ENCODE peak calls at places on chromosomes 5 and 9, in seven cellular contexts. One of them, this sample, is unnamed.

GRCh38 chr5:147690595-147690994 is 91.9 kb downstream of the JAKMIP2 start:
- DNase-seq in nephron progenitor cell: no peak
- DNase-seq in fibroblast of the aortic adventitia: no peak
- DNase-seq in tibial nerve: no peak
- DNase-seq in GM06990: no peak
- DNase-seq in ovary: no peak
- DNase-seq in mesothelial cell of epicardium: no peak
- DNase-seq in this sample: no peak

GRCh38 chr9:116870566-116870965 is 183.5 kb downstream of the TRIM32 start:
- DNase-seq in nephron progenitor cell: no peak
- DNase-seq in fibroblast of the aortic adventitia: no peak
- DNase-seq in tibial nerve: no peak
- DNase-seq in GM06990: no peak
- DNase-seq in ovary: no peak
- DNase-seq in mesothelial cell of epicardium: no peak
- DNase-seq in this sample: no peak

GRCh38 chr5:38536968-38537367 is 19.5 kb downstream of the LIFR start:
- DNase-seq in nephron progenitor cell: no peak
- DNase-seq in fibroblast of the aortic adventitia: no peak
- DNase-seq in tibial nerve: no peak
- DNase-seq in GM06990: no peak
- DNase-seq in ovary: no peak
- DNase-seq in mesothelial cell of epicardium: no peak
- DNase-seq in this sample: no peak

GRCh38 chr9:32294051-32294600 is 90.3 kb upstream of the ACO1 start:
- DNase-seq in nephron progenitor cell: no peak
- DNase-seq in fibroblast of the aortic adventitia: peak; percentile 2
- DNase-seq in tibial nerve: no peak
- DNase-seq in GM06990: no peak
- DNase-seq in ovary: no peak
- DNase-seq in mesothelial cell of epicardium: no peak
- DNase-seq in this sample: no peak

GRCh38 chr5:37658440-37658839 is 181.4 kb downstream of the GDNF start:
- DNase-seq in nephron progenitor cell: no peak
- DNase-seq in fibroblast of the aortic adventitia: no peak
- DNase-seq in tibial nerve: no peak
- DNase-seq in GM06990: no peak
- DNase-seq in ovary: no peak
- DNase-seq in mesothelial cell of epicardium: no peak
- DNase-seq in this sample: no peak

GRCh38 chr9:22921742-22922141 is 475.1 kb downstream of the DMRTA1 start:
- DNase-seq in nephron progenitor cell: no peak
- DNase-seq in fibroblast of the aortic adventitia: no peak
- DNase-seq in tibial nerve: no peak
- DNase-seq in GM06990: no peak
- DNase-seq in ovary: no peak
- DNase-seq in mesothelial cell of epicardium: no peak
- DNase-seq in this sample: no peak

GRCh38 chr9:78756813-78757510 is 460.0 kb downstream of the PSAT1 start:
- DNase-seq in nephron progenitor cell: no peak
- DNase-seq in fibroblast of the aortic adventitia: no peak
- DNase-seq in tibial nerve: no peak
- DNase-seq in GM06990: peak; percentile 12
- DNase-seq in ovary: no peak
- DNase-seq in mesothelial cell of epicardium: no peak
- DNase-seq in this sample: no peak

GRCh38 chr9:76257224-76257794 is 136.9 kb downstream of the RFK start:
- DNase-seq in nephron progenitor cell: no peak
- DNase-seq in fibroblast of the aortic adventitia: no peak
- DNase-seq in tibial nerve: no peak
- DNase-seq in GM06990: no peak
- DNase-seq in ovary: peak; percentile 57
- DNase-seq in mesothelial cell of epicardium: no peak
- DNase-seq in this sample: no peak

GRCh38 chr9:71685394-71685793 is 82.9 kb downstream of the CEMIP2 start:
- DNase-seq in nephron progenitor cell: no peak
- DNase-seq in fibroblast of the aortic adventitia: no peak
- DNase-seq in tibial nerve: no peak
- DNase-seq in GM06990: no peak
- DNase-seq in ovary: no peak
- DNase-seq in mesothelial cell of epicardium: no peak
- DNase-seq in this sample: no peak

GRCh38 chr5:142998316-142998862 is 228.2 kb downstream of the ARHGAP26 start:
- DNase-seq in nephron progenitor cell: no peak
- DNase-seq in fibroblast of the aortic adventitia: no peak
- DNase-seq in tibial nerve: no peak
- DNase-seq in GM06990: no peak
- DNase-seq in ovary: no peak
- DNase-seq in mesothelial cell of epicardium: no peak
- DNase-seq in this sample: peak; percentile 27

GRCh38 chr9:77516781-77517180 is 131.3 kb downstream of the GNA14 start:
- DNase-seq in nephron progenitor cell: no peak
- DNase-seq in fibroblast of the aortic adventitia: no peak
- DNase-seq in tibial nerve: no peak
- DNase-seq in GM06990: no peak
- DNase-seq in ovary: no peak
- DNase-seq in mesothelial cell of epicardium: no peak
- DNase-seq in this sample: no peak

GRCh38 chr5:135724475-135725065 is 109.9 kb upstream of the SLC25A48 start:
- DNase-seq in nephron progenitor cell: no peak
- DNase-seq in fibroblast of the aortic adventitia: no peak
- DNase-seq in tibial nerve: no peak
- DNase-seq in GM06990: no peak
- DNase-seq in ovary: no peak
- DNase-seq in mesothelial cell of epicardium: no peak
- DNase-seq in this sample: no peak

GRCh38 chr5:179422840-179423523 is 77.7 kb upstream of the ADAMTS2 start:
- DNase-seq in nephron progenitor cell: no peak
- DNase-seq in fibroblast of the aortic adventitia: no peak
- DNase-seq in tibial nerve: no peak
- DNase-seq in GM06990: no peak
- DNase-seq in ovary: no peak
- DNase-seq in mesothelial cell of epicardium: peak; percentile 12
- DNase-seq in this sample: no peak

GRCh38 chr9:26054600-26055516 is 376.6 kb upstream of the TUSC1 start:
- DNase-seq in nephron progenitor cell: no peak
- DNase-seq in fibroblast of the aortic adventitia: no peak
- DNase-seq in tibial nerve: no peak
- DNase-seq in GM06990: no peak
- DNase-seq in ovary: no peak
- DNase-seq in mesothelial cell of epicardium: no peak
- DNase-seq in this sample: no peak

GRCh38 chr9:12723409-12724028 is 30.3 kb downstream of the TYRP1 start:
- DNase-seq in nephron progenitor cell: no peak
- DNase-seq in fibroblast of the aortic adventitia: peak; percentile 65
- DNase-seq in tibial nerve: no peak
- DNase-seq in GM06990: no peak
- DNase-seq in ovary: no peak
- DNase-seq in mesothelial cell of epicardium: no peak
- DNase-seq in this sample: no peak

GRCh38 chr9:71025728-71026127 is 95.7 kb downstream of the TRPM3 start:
- DNase-seq in nephron progenitor cell: no peak
- DNase-seq in fibroblast of the aortic adventitia: no peak
- DNase-seq in tibial nerve: no peak
- DNase-seq in GM06990: no peak
- DNase-seq in ovary: no peak
- DNase-seq in mesothelial cell of epicardium: no peak
- DNase-seq in this sample: no peak

GRCh38 chr9:83198336-83198735 is 135.4 kb upstream of the RASEF start:
- DNase-seq in nephron progenitor cell: no peak
- DNase-seq in fibroblast of the aortic adventitia: no peak
- DNase-seq in tibial nerve: no peak
- DNase-seq in GM06990: no peak
- DNase-seq in ovary: no peak
- DNase-seq in mesothelial cell of epicardium: no peak
- DNase-seq in this sample: no peak

GRCh38 chr5:170280090-170280493 is 17.5 kb downstream of the LCP2 start:
- DNase-seq in nephron progenitor cell: peak; percentile 25
- DNase-seq in fibroblast of the aortic adventitia: no peak
- DNase-seq in tibial nerve: no peak
- DNase-seq in GM06990: no peak
- DNase-seq in ovary: peak; percentile 57
- DNase-seq in mesothelial cell of epicardium: no peak
- DNase-seq in this sample: no peak

GRCh38 chr9:68949271-68950000 is 64.5 kb downstream of the PRKACG start:
- DNase-seq in nephron progenitor cell: no peak
- DNase-seq in fibroblast of the aortic adventitia: peak; percentile 5
- DNase-seq in tibial nerve: no peak
- DNase-seq in GM06990: peak; percentile 22
- DNase-seq in ovary: peak; percentile 44
- DNase-seq in mesothelial cell of epicardium: no peak
- DNase-seq in this sample: no peak

GRCh38 chr5:7676455-7676854 is 174.5 kb downstream of the CFAP90 start:
- DNase-seq in nephron progenitor cell: no peak
- DNase-seq in fibroblast of the aortic adventitia: no peak
- DNase-seq in tibial nerve: no peak
- DNase-seq in GM06990: no peak
- DNase-seq in ovary: no peak
- DNase-seq in mesothelial cell of epicardium: no peak
- DNase-seq in this sample: no peak

GRCh38 chr5:1436681-1437080 is 8.6 kb downstream of the SLC6A3 start:
- DNase-seq in nephron progenitor cell: no peak
- DNase-seq in fibroblast of the aortic adventitia: no peak
- DNase-seq in tibial nerve: no peak
- DNase-seq in GM06990: no peak
- DNase-seq in ovary: no peak
- DNase-seq in mesothelial cell of epicardium: no peak
- DNase-seq in this sample: no peak

GRCh38 chr5:53080271-53080670 is 29.3 kb downstream of the MOCS2 start:
- DNase-seq in nephron progenitor cell: no peak
- DNase-seq in fibroblast of the aortic adventitia: no peak
- DNase-seq in tibial nerve: no peak
- DNase-seq in GM06990: no peak
- DNase-seq in ovary: no peak
- DNase-seq in mesothelial cell of epicardium: no peak
- DNase-seq in this sample: no peak

GRCh38 chr9:11092974-11093373 is 480.2 kb upstream of the PTPRD start:
- DNase-seq in nephron progenitor cell: no peak
- DNase-seq in fibroblast of the aortic adventitia: no peak
- DNase-seq in tibial nerve: no peak
- DNase-seq in GM06990: no peak
- DNase-seq in ovary: no peak
- DNase-seq in mesothelial cell of epicardium: no peak
- DNase-seq in this sample: no peak

GRCh38 chr5:923473-923873 is 30.8 kb downstream of the TRIP13 start:
- DNase-seq in nephron progenitor cell: peak; percentile 88
- DNase-seq in fibroblast of the aortic adventitia: peak; percentile 68
- DNase-seq in tibial nerve: peak; percentile 55
- DNase-seq in GM06990: peak; percentile 64
- DNase-seq in ovary: peak; percentile 69
- DNase-seq in mesothelial cell of epicardium: peak; percentile 71
- DNase-seq in this sample: peak; percentile 89

GRCh38 chr5:20446121-20446520 is 458.1 kb upstream of the CDH18 start:
- DNase-seq in nephron progenitor cell: no peak
- DNase-seq in fibroblast of the aortic adventitia: no peak
- DNase-seq in tibial nerve: no peak
- DNase-seq in GM06990: no peak
- DNase-seq in ovary: no peak
- DNase-seq in mesothelial cell of epicardium: no peak
- DNase-seq in this sample: no peak

GRCh38 chr9:27261517-27262211 is 35.3 kb downstream of the EQTN start:
- DNase-seq in nephron progenitor cell: no peak
- DNase-seq in fibroblast of the aortic adventitia: no peak
- DNase-seq in tibial nerve: no peak
- DNase-seq in GM06990: no peak
- DNase-seq in ovary: no peak
- DNase-seq in mesothelial cell of epicardium: no peak
- DNase-seq in this sample: no peak

GRCh38 chr5:45691656-45692055 is 4.5 kb downstream of the HCN1 start:
- DNase-seq in nephron progenitor cell: no peak
- DNase-seq in fibroblast of the aortic adventitia: no peak
- DNase-seq in tibial nerve: no peak
- DNase-seq in GM06990: no peak
- DNase-seq in ovary: no peak
- DNase-seq in mesothelial cell of epicardium: no peak
- DNase-seq in this sample: no peak

GRCh38 chr5:96651948-96652753 is 10.0 kb upstream of the CAST start:
- DNase-seq in nephron progenitor cell: no peak
- DNase-seq in fibroblast of the aortic adventitia: no peak
- DNase-seq in tibial nerve: no peak
- DNase-seq in GM06990: no peak
- DNase-seq in ovary: no peak
- DNase-seq in mesothelial cell of epicardium: no peak
- DNase-seq in this sample: no peak
- TF ChIP-seq CTCF in nephron progenitor cell: peak; percentile 22
- TF ChIP-seq CTCF in fibroblast of the aortic adventitia: peak; percentile 40
- TF ChIP-seq CTCF in tibial nerve: no peak
- TF ChIP-seq CTCF in GM06990: peak; percentile 35
- TF ChIP-seq CTCF in ovary: no peak
- TF ChIP-seq CTCF in mesothelial cell of epicardium: no peak
- TF ChIP-seq CTCF in this sample: no peak

GRCh38 chr5:149775785-149776184 is 45.7 kb downstream of the PPARGC1B start:
- DNase-seq in nephron progenitor cell: no peak
- DNase-seq in fibroblast of the aortic adventitia: no peak
- DNase-seq in tibial nerve: no peak
- DNase-seq in GM06990: peak; percentile 39
- DNase-seq in ovary: no peak
- DNase-seq in mesothelial cell of epicardium: no peak
- DNase-seq in this sample: no peak
- TF ChIP-seq CTCF in nephron progenitor cell: peak; percentile 48
- TF ChIP-seq CTCF in fibroblast of the aortic adventitia: peak; percentile 28
- TF ChIP-seq CTCF in tibial nerve: no peak
- TF ChIP-seq CTCF in GM06990: peak; percentile 50
- TF ChIP-seq CTCF in ovary: no peak
- TF ChIP-seq CTCF in mesothelial cell of epicardium: peak; percentile 50
- TF ChIP-seq CTCF in this sample: peak; percentile 29

DNA sequence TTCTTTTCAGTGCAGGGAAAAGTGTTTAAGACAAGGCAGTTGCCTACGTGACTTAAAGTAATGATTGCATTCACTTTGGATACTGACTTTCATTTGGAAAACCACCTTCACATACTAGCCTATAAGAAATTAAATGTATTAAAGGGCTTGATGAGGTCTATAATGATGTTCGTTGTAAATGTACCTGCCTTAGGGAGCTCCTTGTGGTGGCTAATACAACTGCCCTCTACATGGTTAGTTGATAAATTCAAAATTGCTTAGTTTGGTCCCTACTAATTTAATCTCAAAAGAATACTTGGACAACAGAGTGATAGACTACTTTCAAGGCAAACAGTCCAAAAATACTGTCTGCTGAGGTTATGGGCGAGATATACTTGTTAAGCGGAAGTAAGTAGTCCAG is 3.8 kb downstream of the VLDLR start:
- DNase-seq in nephron progenitor cell: no peak
- DNase-seq in fibroblast of the aortic adventitia: no peak
- DNase-seq in tibial nerve: no peak
- DNase-seq in GM06990: no peak
- DNase-seq in ovary: no peak
- DNase-seq in mesothelial cell of epicardium: no peak
- DNase-seq in this sample: no peak
- TF ChIP-seq CTCF in nephron progenitor cell: no peak
- TF ChIP-seq CTCF in fibroblast of the aortic adventitia: no peak
- TF ChIP-seq CTCF in tibial nerve: no peak
- TF ChIP-seq CTCF in GM06990: no peak
- TF ChIP-seq CTCF in ovary: no peak
- TF ChIP-seq CTCF in mesothelial cell of epicardium: peak; percentile 16
- TF ChIP-seq CTCF in this sample: no peak

DNA sequence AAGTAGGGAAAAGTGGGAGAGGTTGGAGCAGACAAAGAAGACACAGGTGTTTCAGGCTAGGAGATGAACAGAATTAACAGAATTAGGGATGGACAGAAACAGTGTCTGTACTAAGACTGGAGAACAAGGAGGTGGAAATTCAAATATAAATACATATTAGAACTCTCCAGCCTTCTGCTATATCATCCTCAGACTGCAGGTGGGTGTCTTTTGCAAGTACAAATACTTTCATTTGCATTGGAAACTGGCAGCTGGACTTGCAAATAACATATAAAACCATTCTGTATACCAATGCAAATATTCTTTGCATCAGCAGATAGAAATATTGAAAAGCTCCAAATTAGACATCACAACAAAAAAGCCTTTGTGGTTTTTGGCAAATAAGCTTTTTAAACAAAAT is 335.4 kb downstream of the ZNF608 start:
- DNase-seq in nephron progenitor cell: no peak
- DNase-seq in fibroblast of the aortic adventitia: peak; percentile 22
- DNase-seq in tibial nerve: no peak
- DNase-seq in GM06990: no peak
- DNase-seq in ovary: no peak
- DNase-seq in mesothelial cell of epicardium: no peak
- DNase-seq in this sample: no peak
- TF ChIP-seq CTCF in nephron progenitor cell: no peak
- TF ChIP-seq CTCF in fibroblast of the aortic adventitia: peak; percentile 6
- TF ChIP-seq CTCF in tibial nerve: no peak
- TF ChIP-seq CTCF in GM06990: peak; percentile 18
- TF ChIP-seq CTCF in ovary: no peak
- TF ChIP-seq CTCF in mesothelial cell of epicardium: no peak
- TF ChIP-seq CTCF in this sample: no peak